ENCODE peak calls at places on chromosomes 16 and 17, in six cellular contexts. V is NCI-H2171, E is stomach, J is astrocyte, Q is WTC11, F is fibroblast of gingiva. M is an unnamed sample.

GRCh38 chr17:2090804-2091534 is 36.1 kb downstream of the HIC1 start:
- DNase-seq in V (no peak), E (no peak), J (peak; percentile 97), Q (peak; percentile 65), F (peak; percentile 89), M (peak; percentile 91)

GRCh38 chr17:18891541-18891940 is 33.6 kb downstream of the PRPSAP2 start:
- DNase-seq in V (no peak), E (no peak), J (no peak), Q (no peak), F (no peak), M (no peak)

GRCh38 chr16:57613514-57613913 is 14.9 kb upstream of the ADGRG1 start:
- DNase-seq in V (no peak), E (peak; percentile 15), J (no peak), Q (no peak), F (no peak), M (no peak)

GRCh38 chr16:57815987-57816745 is 13.9 kb upstream of the KIFC3 start:
- DNase-seq in V (peak; percentile 84), E (peak; percentile 89), J (peak; percentile 96), Q (peak; percentile 64), F (peak; percentile 91), M (peak; percentile 97)

GRCh38 chr17:81331527-81332043 is 36.5 kb upstream of the SLC38A10 start:
- DNase-seq in V (no peak), E (no peak), J (no peak), Q (no peak), F (no peak), M (no peak)

GRCh38 chr16:17359778-17360177 is 111.0 kb downstream of the XYLT1 start:
- DNase-seq in V (no peak), E (no peak), J (peak; percentile 71), Q (no peak), F (peak; percentile 31), M (no peak)

GRCh38 chr16:70768205-70768580 is 32.8 kb downstream of the VAC14 start:
- DNase-seq in V (no peak), E (no peak), J (no peak), Q (no peak), F (peak; percentile 36), M (no peak)

GRCh38 chr17:79831367-79832210 is 7.7 kb downstream of the CBX4 start:
- DNase-seq in V (no peak), E (peak; percentile 91), J (no peak), Q (peak; percentile 49), F (no peak), M (peak; percentile 60)

GRCh38 chr17:66990047-66990446 is 25.5 kb downstream of the CACNG4 start:
- DNase-seq in V (no peak), E (no peak), J (no peak), Q (no peak), F (no peak), M (no peak)

GRCh38 chr17:41679740-41680425 is 8.8 kb upstream of the EIF1 start:
- DNase-seq in V (no peak), E (no peak), J (no peak), Q (no peak), F (no peak), M (no peak)